ENCODE peak calls at places on chromosomes 2 and 18, in four cellular contexts. One of them, this sample, is unnamed.

GRCh38 chr18:56322403-56322802 is 316.0 kb downstream of the TXNL1 start:
- DNase-seq in H1: no peak
- DNase-seq in K562: no peak
- DNase-seq in SK-N-SH: peak; percentile 70
- DNase-seq in this sample: no peak

GRCh38 chr18:73891572-73892421 is 255.8 kb downstream of the FBXO15 start:
- DNase-seq in H1: peak; percentile 77
- DNase-seq in K562: peak; percentile 6
- DNase-seq in SK-N-SH: peak; percentile 7
- DNase-seq in this sample: peak; percentile 72

GRCh38 chr2:173452436-173452835 is 97.8 kb downstream of the CDCA7 start:
- DNase-seq in H1: no peak
- DNase-seq in K562: no peak
- DNase-seq in SK-N-SH: no peak
- DNase-seq in this sample: no peak

GRCh38 chr2:119929537-119929936 is 83.3 kb upstream of the EPB41L5 start:
- DNase-seq in H1: no peak
- DNase-seq in K562: no peak
- DNase-seq in SK-N-SH: no peak
- DNase-seq in this sample: no peak

GRCh38 chr2:238339814-238340213 is 19.5 kb downstream of the TRAF3IP1 start:
- DNase-seq in H1: no peak
- DNase-seq in K562: no peak
- DNase-seq in SK-N-SH: peak; percentile 48
- DNase-seq in this sample: no peak

GRCh38 chr18:42392416-42392815 is 437.4 kb downstream of the PIK3C3 start:
- DNase-seq in H1: no peak
- DNase-seq in K562: no peak
- DNase-seq in SK-N-SH: no peak
- DNase-seq in this sample: no peak

GRCh38 chr2:199869653-199870052 is 18.7 kb upstream of the FTCDNL1 start:
- DNase-seq in H1: no peak
- DNase-seq in K562: no peak
- DNase-seq in SK-N-SH: no peak
- DNase-seq in this sample: no peak

GRCh38 chr18:11991021-11991770 is 9.9 kb downstream of the IMPA2 start:
- DNase-seq in H1: no peak
- DNase-seq in K562: no peak
- DNase-seq in SK-N-SH: no peak
- DNase-seq in this sample: no peak

GRCh38 chr18:58800582-58800981 is 64.1 kb upstream of the ZNF532 start:
- DNase-seq in H1: no peak
- DNase-seq in K562: no peak
- DNase-seq in SK-N-SH: no peak
- DNase-seq in this sample: no peak

GRCh38 chr2:29663266-29663665 is 258.1 kb downstream of the ALK start:
- DNase-seq in H1: no peak
- DNase-seq in K562: no peak
- DNase-seq in SK-N-SH: no peak
- DNase-seq in this sample: no peak

GRCh38 chr2:10918661-10919414 is 7.1 kb downstream of the KCNF1 start:
- DNase-seq in H1: no peak
- DNase-seq in K562: peak; percentile 44
- DNase-seq in SK-N-SH: no peak
- DNase-seq in this sample: no peak

GRCh38 chr2:71064754-71065621 is 3.5 kb upstream of the NAGK start:
- DNase-seq in H1: no peak
- DNase-seq in K562: peak; percentile 2
- DNase-seq in SK-N-SH: no peak
- DNase-seq in this sample: no peak

DNA sequence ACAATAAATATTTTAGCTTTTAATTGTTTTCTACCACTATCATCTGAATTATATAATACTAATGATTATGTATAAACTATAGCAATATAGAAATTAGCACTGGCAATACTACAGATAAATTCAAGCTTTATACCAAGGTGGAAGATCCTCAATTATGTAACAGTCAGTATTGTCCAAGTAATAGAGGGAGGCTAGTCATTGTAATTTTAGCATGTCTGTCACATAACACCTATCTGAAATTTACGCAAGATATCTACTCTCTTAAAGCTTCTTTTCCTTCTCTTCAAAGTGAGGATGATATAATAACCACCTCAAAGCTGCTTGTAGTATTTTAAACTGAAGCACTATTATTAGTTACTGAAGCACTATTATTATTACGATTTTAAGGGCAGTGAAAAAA is 12.2 kb downstream of the KCNJ3 start:
- DNase-seq in H1: no peak
- DNase-seq in K562: no peak
- DNase-seq in SK-N-SH: no peak
- DNase-seq in this sample: no peak
- TF ChIP-seq TEAD4 in H1: no peak
- TF ChIP-seq TEAD4 in K562: no peak
- TF ChIP-seq TEAD4 in SK-N-SH: no peak
- TF ChIP-seq TEAD4 in this sample: no peak

GRCh38 chr2:16177671-16178180 is 237.4 kb downstream of the MYCN start:
- DNase-seq in H1: no peak
- DNase-seq in K562: no peak
- DNase-seq in SK-N-SH: no peak
- DNase-seq in this sample: no peak
- TF ChIP-seq TEAD4 in H1: no peak
- TF ChIP-seq TEAD4 in K562: no peak
- TF ChIP-seq TEAD4 in SK-N-SH: no peak
- TF ChIP-seq TEAD4 in this sample: no peak

DNA sequence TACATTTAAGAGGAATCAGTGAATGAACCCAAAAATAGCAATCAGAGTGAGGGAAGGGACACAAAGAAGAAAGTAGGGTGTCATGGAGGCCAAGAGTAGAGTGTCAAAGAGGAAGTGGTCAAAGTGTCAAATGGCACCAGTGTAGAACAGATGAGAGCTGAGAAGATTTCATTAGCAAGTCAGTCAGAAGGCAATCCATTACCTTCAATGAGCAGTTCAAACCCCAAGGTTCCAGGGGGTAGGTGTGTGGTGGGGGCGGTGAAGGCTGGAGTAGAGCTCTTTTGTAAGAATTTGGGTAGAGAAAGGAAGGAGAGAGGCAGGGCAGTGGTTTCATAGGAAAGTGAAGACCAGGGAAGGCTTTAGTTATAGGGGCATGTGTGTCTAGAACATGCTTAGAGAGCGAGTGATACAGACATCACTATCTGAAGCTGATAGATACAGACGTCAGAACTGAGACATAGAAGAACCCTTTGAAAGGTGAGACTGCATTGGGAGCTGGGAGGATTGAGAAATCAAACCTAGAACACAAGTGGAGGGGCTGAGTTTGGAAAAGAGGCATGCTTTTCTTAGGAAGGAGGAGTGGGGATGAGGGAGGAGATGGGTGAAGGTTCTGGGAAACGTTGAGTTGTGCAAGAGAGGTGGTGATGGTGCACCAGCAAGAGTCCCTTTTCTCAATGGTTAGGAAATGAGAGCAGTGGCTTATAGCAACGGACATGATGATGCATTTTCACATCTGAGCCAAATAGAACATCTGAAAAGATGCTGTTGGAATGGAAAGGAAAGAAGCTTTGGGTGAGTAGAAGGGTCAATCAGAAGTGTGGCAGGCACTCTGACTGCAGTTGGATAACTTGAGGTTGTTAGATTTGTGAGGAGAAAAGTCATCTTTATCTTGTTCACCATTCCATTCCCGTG is 48.9 kb upstream of the IL1RL1 start:
- DNase-seq in H1: no peak
- DNase-seq in K562: no peak
- DNase-seq in SK-N-SH: no peak
- DNase-seq in this sample: no peak
- TF ChIP-seq TEAD4 in H1: no peak
- TF ChIP-seq TEAD4 in K562: no peak
- TF ChIP-seq TEAD4 in SK-N-SH: no peak
- TF ChIP-seq TEAD4 in this sample: no peak

GRCh38 chr2:225400060-225400511 is 576 bp downstream of the NYAP2 start:
- DNase-seq in H1: peak; percentile 65
- DNase-seq in K562: no peak
- DNase-seq in SK-N-SH: peak; percentile 17
- DNase-seq in this sample: peak; percentile 65
- TF ChIP-seq TEAD4 in H1: no peak
- TF ChIP-seq TEAD4 in K562: no peak
- TF ChIP-seq TEAD4 in SK-N-SH: no peak
- TF ChIP-seq TEAD4 in this sample: no peak

GRCh38 chr18:27049945-27050344 is 135.2 kb downstream of the CHST9 start:
- DNase-seq in H1: no peak
- DNase-seq in K562: no peak
- DNase-seq in SK-N-SH: no peak
- DNase-seq in this sample: no peak

GRCh38 chr18:27040796-27041195 is 144.3 kb downstream of the CHST9 start:
- DNase-seq in H1: no peak
- DNase-seq in K562: no peak
- DNase-seq in SK-N-SH: no peak
- DNase-seq in this sample: no peak

GRCh38 chr18:27042177-27042576 is 142.9 kb downstream of the CHST9 start:
- DNase-seq in H1: no peak
- DNase-seq in K562: no peak
- DNase-seq in SK-N-SH: no peak
- DNase-seq in this sample: no peak

GRCh38 chr18:27045342-27045741 is 139.8 kb downstream of the CHST9 start:
- DNase-seq in H1: no peak
- DNase-seq in K562: no peak
- DNase-seq in SK-N-SH: no peak
- DNase-seq in this sample: no peak
- TF ChIP-seq TEAD4 in H1: no peak
- TF ChIP-seq TEAD4 in K562: no peak
- TF ChIP-seq TEAD4 in SK-N-SH: no peak
- TF ChIP-seq TEAD4 in this sample: no peak

GRCh38 chr2:146444085-146444484 is 1400.7 kb upstream of the ACVR2A start:
- DNase-seq in H1: no peak
- DNase-seq in K562: no peak
- DNase-seq in SK-N-SH: no peak
- DNase-seq in this sample: no peak

GRCh38 chr2:146450131-146450530 is 1394.7 kb upstream of the ACVR2A start:
- DNase-seq in H1: no peak
- DNase-seq in K562: no peak
- DNase-seq in SK-N-SH: no peak
- DNase-seq in this sample: no peak

GRCh38 chr2:146444987-146445386 is 1399.8 kb upstream of the ACVR2A start:
- DNase-seq in H1: no peak
- DNase-seq in K562: no peak
- DNase-seq in SK-N-SH: no peak
- DNase-seq in this sample: no peak
- TF ChIP-seq TEAD4 in H1: no peak
- TF ChIP-seq TEAD4 in K562: no peak
- TF ChIP-seq TEAD4 in SK-N-SH: no peak
- TF ChIP-seq TEAD4 in this sample: no peak

DNA sequence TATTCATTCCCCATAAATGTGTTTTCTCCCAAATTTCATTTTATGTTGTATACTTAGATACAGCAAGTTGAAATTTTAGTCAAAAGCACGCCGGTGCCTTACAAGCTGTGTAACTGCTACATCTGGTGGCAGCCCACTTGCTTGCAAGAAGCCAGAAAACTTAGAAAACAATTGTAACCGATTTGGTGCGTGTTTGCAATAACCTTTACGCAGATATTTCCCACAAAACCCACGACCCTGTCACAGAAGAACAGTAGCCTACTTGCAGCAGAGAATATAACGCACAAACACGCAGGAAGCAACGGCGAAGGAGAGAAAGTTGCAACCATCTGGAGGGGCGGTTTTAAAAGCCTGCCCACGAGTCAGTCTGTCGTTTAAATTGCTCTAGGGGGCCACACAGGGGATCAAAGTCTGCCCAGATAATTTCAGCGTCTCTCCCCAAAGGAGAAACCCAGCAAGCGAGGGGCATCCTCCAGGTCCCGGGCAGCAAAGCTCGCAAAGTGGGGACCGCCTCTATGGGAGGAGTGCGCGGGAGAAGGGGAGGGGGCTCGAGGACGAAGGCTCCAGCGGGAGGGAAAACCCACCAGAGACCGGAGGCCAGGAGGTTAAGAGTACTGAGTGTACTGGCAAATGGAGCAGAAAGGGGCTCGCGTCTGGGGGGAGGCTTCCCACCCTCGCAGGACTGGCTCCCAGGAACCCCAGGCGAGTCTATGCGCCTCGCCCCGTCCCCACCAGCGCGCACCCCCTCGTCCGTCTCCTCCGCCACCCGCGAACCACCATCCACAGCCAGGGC is 1.2 kb downstream of the TLK1 start:
- DNase-seq in H1: peak; percentile 59
- DNase-seq in K562: peak; percentile 64
- DNase-seq in SK-N-SH: peak; percentile 76
- DNase-seq in this sample: peak; percentile 30
- TF ChIP-seq TEAD4 in H1: no peak
- TF ChIP-seq TEAD4 in K562: no peak
- TF ChIP-seq TEAD4 in SK-N-SH: no peak
- TF ChIP-seq TEAD4 in this sample: no peak

This sample was measured in WTC11.